ENCODE peak calls at places on chromosomes 4 and X, in five cellular contexts. K, J, T, X and O are unnamed samples.

GRCh38 chr4:2789801-2790582 is 2.9 kb upstream of the SH3BP2 start:
- DNase-seq in K (no peak), J (no peak), T (no peak), X (no peak), O (no peak)

GRCh38 chrX:151675121-151675746 is 20.0 kb upstream of the PRRG3 start:
- DNase-seq in T (no peak), X (no peak), K (no peak), J (no peak), O (no peak)

GRCh38 chr4:5888222-5888701 is 4.6 kb downstream of the CRMP1 start:
- DNase-seq in J (no peak), K (peak), X (no peak), T (no peak), O (no peak)

GRCh38 chr4:82785248-82786003 is 13.2 kb downstream of the SCD5 start:
- DNase-seq in X (peak), T (no peak), J (no peak), K (peak), O (peak)

GRCh38 chr4:33722800-33723511 is 2521.4 kb downstream of the ARAP2 start:
- DNase-seq in J (no peak), K (peak), T (no peak), X (no peak), O (no peak)

GRCh38 chrX:138745215-138745614 is 33.7 kb upstream of the FGF13 start:
- DNase-seq in T (no peak), X (peak), J (no peak), K (peak), O (peak)

GRCh38 chr4:5752803-5753184 is 41.8 kb downstream of the EVC start:
- DNase-seq in J (no peak), K (no peak), X (no peak), T (no peak), O (no peak)

GRCh38 chr4:153296424-153296823 is 48.1 kb upstream of the MND1 start:
- DNase-seq in K (peak), J (no peak), X (peak), T (no peak), O (peak)

GRCh38 chrX:72027024-72027913 is 104.4 kb downstream of the RTL5 start:
- DNase-seq in X (no peak), J (no peak), T (no peak), K (no peak), O (no peak)

GRCh38 chr4:108081251-108081650 is 87.5 kb downstream of the LEF1 start:
- DNase-seq in K (no peak), X (no peak), J (no peak), T (no peak), O (no peak)

GRCh38 chrX:38891641-38892413 is 90.6 kb downstream of the MID1IP1 start:
- DNase-seq in J (no peak), T (no peak), K (no peak), X (no peak), O (peak)

GRCh38 chr4:137961051-137961438 is 281.1 kb downstream of the SLC7A11 start:
- DNase-seq in K (peak), J (no peak), X (peak), T (no peak), O (peak)

GRCh38 chrX:13520931-13521330 is 48.5 kb upstream of the EGFL6 start:
- DNase-seq in T (no peak), K (no peak), X (no peak), J (no peak), O (no peak)

GRCh38 chr4:182337366-182337765 is 94.2 kb downstream of the TENM3 start:
- DNase-seq in X (no peak), K (no peak), T (no peak), J (no peak), O (no peak)

GRCh38 chr4:83010111-83010521 is 507 bp downstream of the LIN54 start:
- DNase-seq in J (no peak), X (peak), K (no peak), T (no peak), O (peak)

GRCh38 chrX:68842781-68843581 is 14.2 kb downstream of the EFNB1 start:
- DNase-seq in T (no peak), J (no peak), X (peak), K (peak), O (peak)

DNA sequence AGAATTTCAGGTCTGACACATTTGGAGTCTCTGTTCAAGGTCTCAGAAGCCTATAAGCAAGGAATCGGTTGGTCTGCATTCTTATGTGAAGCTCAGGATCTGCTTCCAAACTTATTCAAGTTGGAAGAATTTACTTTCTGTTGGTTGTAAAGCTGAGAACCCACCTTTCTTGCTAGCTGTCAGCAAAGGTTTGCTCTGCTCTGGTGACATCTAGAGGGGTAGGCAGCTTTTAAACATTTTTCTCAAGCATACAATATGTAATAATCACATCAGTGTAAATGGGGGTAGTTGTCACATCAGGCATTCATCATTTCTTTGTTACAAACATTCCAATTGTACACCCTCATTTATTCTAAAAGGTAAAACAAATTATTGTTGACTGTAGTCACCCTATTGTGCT is 935.2 kb downstream of the TRAM1L1 start:
- DNase-seq in J (no peak), X (no peak), T (no peak), K (peak), O (no peak)
- TF ChIP-seq CTCF in J (no peak), X (peak), T (no peak), K (peak), O (no peak)

GRCh38 chr4:165381821-165382373 is 3.1 kb downstream of the CPE start:
- DNase-seq in X (no peak), J (no peak), K (no peak), T (no peak), O (no peak)
- H3K4me3 ChIP-seq in X (no peak), J (no peak), K (no peak), T (peak), O (no peak)

DNA sequence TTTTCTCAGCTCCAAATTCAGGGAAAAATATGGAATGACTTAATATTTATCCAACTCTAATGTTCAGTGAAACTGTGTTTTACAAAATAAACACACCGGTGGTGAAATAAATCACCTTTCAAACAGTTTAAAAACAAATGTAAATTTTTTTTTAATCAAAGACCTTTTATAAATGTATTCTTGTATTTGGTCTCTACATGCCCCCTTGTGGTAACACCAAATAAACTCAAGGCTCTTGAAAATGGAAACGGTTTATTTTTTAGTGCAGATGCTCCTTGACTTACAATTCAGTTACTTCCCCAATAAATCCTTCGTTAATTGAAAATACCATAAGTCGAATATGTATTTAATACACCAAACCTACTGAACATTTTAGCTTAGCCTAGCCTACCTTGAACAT is 45.9 kb upstream of the ITM2A start:
- DNase-seq in J (peak), X (peak), T (no peak), K (peak), O (peak)
- TF ChIP-seq CTCF in J (peak), X (peak), T (peak), K (peak), O (no peak)

GRCh38 chrX:122850326-122850725 is 333.8 kb upstream of the GRIA3 start:
- DNase-seq in X (peak), K (no peak), J (no peak), T (no peak), O (peak)
- H3K4me3 ChIP-seq in X (no peak), K (no peak), J (no peak), T (no peak), O (no peak)

GRCh38 chr4:149120331-149121014 is 678.3 kb upstream of the NR3C2 start:
- DNase-seq in J (no peak), X (no peak), T (no peak), K (peak), O (no peak)
- TF ChIP-seq CTCF in J (no peak), X (no peak), T (no peak), K (no peak), O (no peak)

DNA sequence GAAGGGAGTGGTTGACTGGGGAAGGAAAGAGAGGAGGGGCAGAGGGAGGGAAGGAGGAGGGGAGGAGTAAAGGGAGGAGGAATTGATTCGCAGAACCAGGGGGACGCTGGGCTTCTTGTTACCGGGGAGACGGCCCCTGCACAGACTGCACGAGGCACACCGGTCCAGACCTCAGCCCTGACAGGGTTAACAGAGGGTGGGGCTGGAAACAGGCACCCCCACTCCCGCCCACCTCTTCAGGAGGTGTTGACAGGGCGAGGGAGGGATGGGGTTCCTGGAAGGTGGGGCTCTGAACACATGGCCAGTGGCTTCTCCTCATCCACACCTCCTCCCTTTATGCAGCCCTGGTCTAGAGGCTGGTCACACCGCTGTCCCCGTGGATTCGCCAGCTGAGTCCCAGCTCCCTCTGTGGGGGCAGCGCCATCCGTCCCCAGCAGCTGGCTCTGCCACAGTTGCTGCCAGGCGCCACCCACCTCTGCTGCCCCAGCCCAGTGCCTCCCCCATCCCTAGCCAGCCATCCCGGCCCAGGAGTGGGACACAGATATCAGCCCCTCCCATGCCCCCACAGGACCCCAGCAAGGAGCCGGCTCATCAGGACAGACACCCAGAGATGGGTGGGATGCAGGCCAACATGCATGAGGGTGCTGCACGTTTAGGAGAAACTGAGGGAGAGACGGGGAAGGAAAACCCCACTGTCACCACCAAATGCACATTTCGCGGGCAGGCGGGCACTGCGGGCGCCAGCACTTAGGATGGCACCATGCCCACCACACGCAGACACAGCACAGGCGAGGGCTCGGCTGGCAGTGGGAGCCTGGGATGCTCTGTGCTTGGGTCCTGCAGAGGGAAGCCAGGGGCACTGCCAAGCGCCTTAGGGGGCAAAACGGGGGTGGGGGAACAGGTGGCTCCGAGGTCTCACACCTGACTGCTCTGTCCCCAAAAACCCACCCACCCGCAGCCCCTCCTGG is 87.6 kb downstream of the ABLIM2 start:
- DNase-seq in T (peak), J (no peak), X (no peak), K (peak), O (no peak)
- H3K4me3 ChIP-seq in T (peak), J (no peak), X (no peak), K (peak), O (no peak)

GRCh38 chr4:129481107-129481506 is 385.2 kb downstream of the C4orf33 start:
- DNase-seq in X (no peak), J (no peak), K (no peak), T (no peak), O (no peak)
- TF ChIP-seq CTCF in X (no peak), J (no peak), K (no peak), T (no peak), O (no peak)

GRCh38 chrX:137032841-137033773 is 688 bp downstream of the GPR101 start:
- DNase-seq in X (no peak), J (no peak), T (no peak), K (no peak), O (no peak)
- H3K4me3 ChIP-seq in X (no peak), J (peak), T (peak), K (peak), O (no peak)

DNA sequence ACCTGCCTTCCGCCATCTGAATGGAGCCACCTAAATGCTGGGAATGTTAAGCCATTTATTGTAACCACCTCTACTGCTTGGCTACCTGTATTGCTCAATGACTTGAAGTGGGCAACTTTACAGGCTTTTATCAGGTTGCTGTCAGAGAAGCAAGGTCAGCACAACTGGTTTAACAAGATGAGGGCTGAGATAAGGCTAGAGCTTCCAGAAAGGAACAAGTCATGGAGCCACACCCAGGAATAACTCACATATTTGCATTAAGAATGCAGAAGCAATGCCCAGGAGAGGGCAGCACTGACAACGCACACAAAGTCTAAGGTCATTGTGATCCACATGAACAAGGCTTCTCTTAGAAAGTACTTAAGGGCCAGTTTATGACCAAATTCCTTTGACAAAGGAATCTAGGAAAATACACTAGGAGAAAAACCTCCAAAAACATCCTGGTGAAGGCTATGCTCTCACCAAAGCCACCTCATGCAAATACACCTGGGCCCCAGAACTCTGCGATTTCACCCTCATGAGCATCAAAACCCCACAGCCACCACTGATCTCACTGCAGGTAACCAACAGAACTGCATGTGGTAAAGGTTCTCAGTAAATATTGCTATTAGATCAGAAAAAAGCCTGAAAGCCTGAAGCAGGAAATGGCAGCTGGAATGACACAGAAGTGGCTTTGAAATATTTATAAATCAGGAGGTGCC is 15.0 kb upstream of the STS start:
- DNase-seq in K (peak), T (peak), X (peak), J (no peak), O (peak)
- TF ChIP-seq CTCF in K (peak), T (peak), X (peak), J (peak), O (peak)

GRCh38 chrX:29528281-29528680 is 687.1 kb upstream of the MAGEB2 start:
- DNase-seq in J (no peak), X (no peak), T (no peak), K (no peak), O (no peak)
- H3K4me3 ChIP-seq in J (no peak), X (no peak), T (no peak), K (no peak), O (no peak)